ENCODE peak calls at places on chromosomes 1 and 21, in five cellular contexts. W, Z, H, V and L are unnamed samples.

GRCh38 chr1:118339431-118340146 is 154.6 kb upstream of the SPAG17 start:
- DNase-seq in V (no peak), H (no peak), W (no peak), Z (no peak), L (no peak)

GRCh38 chr1:88462481-88463261 is 221.4 kb upstream of the PKN2 start:
- DNase-seq in W (peak; percentile 42), H (no peak), Z (peak; percentile 14), V (peak; percentile 70), L (no peak)

GRCh38 chr1:157880621-157881020 is 39.0 kb upstream of the CD5L start:
- DNase-seq in V (peak; percentile 1), Z (no peak), H (no peak), W (no peak), L (no peak)

GRCh38 chr1:157993179-157994080 is at the start of gene KIRREL1:
- DNase-seq in V (peak; percentile 88), W (no peak), H (no peak), Z (peak; percentile 33), L (peak; percentile 37)

GRCh38 chr1:178209935-178210334 is 116.0 kb downstream of the RASAL2 start:
- DNase-seq in W (no peak), V (no peak), Z (no peak), H (no peak), L (no peak)

GRCh38 chr1:192986110-192986747 is 72.9 kb downstream of the UCHL5 start:
- DNase-seq in H (no peak), W (no peak), Z (peak; percentile 83), V (no peak), L (no peak)

GRCh38 chr1:9629445-9630201 is 21.9 kb upstream of the PIK3CD start:
- DNase-seq in Z (peak; percentile 88), H (peak; percentile 57), V (no peak), W (no peak), L (peak; percentile 75)

GRCh38 chr21:44751186-44751798 is 39.9 kb upstream of the TSPEAR start:
- DNase-seq in Z (no peak), W (no peak), H (no peak), V (no peak), L (no peak)

GRCh38 chr1:30523055-30524020 is 200.0 kb downstream of the MATN1 start:
- DNase-seq in W (no peak), Z (no peak), H (no peak), V (peak; percentile 12), L (peak; percentile 8)

GRCh38 chr1:228145498-228146425 is 4.0 kb upstream of the GJC2 start:
- DNase-seq in Z (no peak), W (peak; percentile 7), H (no peak), V (no peak), L (no peak)

GRCh38 chr1:185920602-185921001 is 186.4 kb downstream of the HMCN1 start:
- DNase-seq in H (no peak), W (no peak), V (no peak), Z (no peak), L (no peak)

GRCh38 chr1:84253041-84253440 is 48.5 kb upstream of the SAMD13 start:
- DNase-seq in Z (no peak), H (no peak), W (no peak), V (peak; percentile 6), L (no peak)

GRCh38 chr21:28632718-28633408 is 359.8 kb downstream of the LTN1 start:
- DNase-seq in H (no peak), Z (no peak), W (no peak), V (peak; percentile 68), L (no peak)

GRCh38 chr1:119160851-119161250 is 20.4 kb upstream of the WARS2 start:
- DNase-seq in H (no peak), W (no peak), V (peak; percentile 84), Z (no peak), L (no peak)

GRCh38 chr1:39317910-39318633 is 113.6 kb downstream of the MACF1 start:
- DNase-seq in Z (no peak), V (no peak), W (no peak), H (no peak), L (no peak)

GRCh38 chr1:178361847-178362246 is 134.9 kb downstream of the CLEC20A start:
- DNase-seq in H (no peak), Z (peak; percentile 8), W (no peak), V (no peak), L (peak; percentile 28)

GRCh38 chr21:44637018-44637850 is at the start of gene KRTAP10-10:
- DNase-seq in W (no peak), V (no peak), H (no peak), Z (no peak), L (no peak)

GRCh38 chr1:230940848-230941247 is 37.8 kb downstream of the TTC13 start:
- DNase-seq in V (peak; percentile 66), H (no peak), Z (no peak), W (no peak), L (no peak)